ENCODE peak calls at places on chromosomes 1 and 21, in eight cellular contexts. H is hepatocyte, K is adipocyte, G is HAP-1, P is tibial nerve, R is IMR-90, Y is neural progenitor cell, S is right lobe of liver. M is an unnamed sample.
A peak's percentile ranks its signal among the peaks of the same experiment; 100 is the strongest.

GRCh38 chr1:219883400-219884332 is 44.7 kb downstream of the SLC30A10 start:
- DNase-seq in Y (peak; percentile 33), R (no peak), S (peak; percentile 50), P (no peak), G (no peak), H (no peak), K (no peak), M (peak; percentile 22)

GRCh38 chr1:232950919-232951579 is 638 bp downstream of the NTPCR start:
- DNase-seq in S (no peak), R (peak; percentile 17), G (peak; percentile 26), H (peak; percentile 45), Y (peak; percentile 44), P (no peak), K (peak; percentile 40), M (peak; percentile 38)

GRCh38 chr1:119453021-119453420 is 38.1 kb downstream of the HSD3B2 start:
- DNase-seq in K (peak; percentile 47), G (no peak), Y (no peak), H (no peak), S (peak; percentile 44), R (peak; percentile 10), P (peak; percentile 38), M (no peak)

GRCh38 chr1:241396747-241397691 is 40.0 kb upstream of the RGS7 start:
- DNase-seq in S (no peak), R (peak; percentile 18), G (no peak), H (no peak), Y (no peak), P (no peak), K (peak; percentile 17), M (no peak)

GRCh38 chr1:9084883-9085282 is 15.4 kb upstream of the SLC2A5 start:
- DNase-seq in K (no peak), S (no peak), G (no peak), P (no peak), H (no peak), Y (no peak), R (no peak), M (no peak)

GRCh38 chr1:163766537-163766936 is 444.8 kb downstream of the NUF2 start:
- DNase-seq in Y (no peak), G (no peak), R (no peak), P (no peak), H (no peak), K (no peak), S (no peak), M (no peak)

GRCh38 chr1:35856964-35857363 is 26.0 kb upstream of the AGO1 start:
- DNase-seq in S (no peak), P (no peak), G (no peak), Y (no peak), H (no peak), K (no peak), R (no peak), M (no peak)

GRCh38 chr1:44531785-44532566 is 126.9 kb downstream of the RNF220 start:
- DNase-seq in R (peak; percentile 54), G (no peak), H (peak; percentile 39), K (no peak), Y (no peak), S (no peak), P (no peak), M (peak; percentile 13)

GRCh38 chr1:197049100-197049499 is 18.0 kb downstream of the F13B start:
- DNase-seq in S (no peak), P (no peak), K (no peak), R (no peak), H (no peak), Y (no peak), G (no peak), M (no peak)

GRCh38 chr1:67724928-67725560 is 40.0 kb downstream of the GADD45A start:
- DNase-seq in S (peak; percentile 39), P (peak; percentile 53), Y (no peak), K (peak; percentile 66), G (peak; percentile 13), R (peak; percentile 85), H (no peak), M (no peak)

GRCh38 chr1:173255214-173255813 is 48.2 kb upstream of the TNFSF4 start:
- DNase-seq in K (peak; percentile 71), Y (peak; percentile 45), G (peak; percentile 44), S (no peak), H (peak; percentile 33), P (peak; percentile 8), R (peak; percentile 61), M (no peak)

GRCh38 chr21:17759546-17760178 is 59.5 kb downstream of the C21orf91 start:
- DNase-seq in Y (no peak), R (no peak), S (no peak), H (no peak), G (no peak), P (no peak), K (no peak), M (no peak)

GRCh38 chr1:15180189-15180588 is 26.6 kb downstream of the TMEM51 start:
- DNase-seq in R (no peak), H (no peak), G (no peak), K (no peak), S (no peak), Y (no peak), P (no peak), M (no peak)

GRCh38 chr1:233912447-233912846 is 8.0 kb downstream of the SLC35F3 start:
- DNase-seq in S (no peak), K (no peak), R (no peak), G (no peak), H (no peak), P (no peak), Y (no peak), M (no peak)

GRCh38 chr1:23367791-23368561 is 1.7 kb downstream of the ZNF436 start:
- DNase-seq in G (peak; percentile 98), H (peak; percentile 99), S (peak; percentile 99), Y (peak; percentile 100), K (peak; percentile 99), P (peak; percentile 97), R (peak; percentile 99), M (peak; percentile 98)

GRCh38 chr1:38444311-38444710 is 397.7 kb upstream of the POU3F1 start:
- DNase-seq in R (peak; percentile 69), S (no peak), P (no peak), H (no peak), G (no peak), Y (peak; percentile 57), K (no peak), M (no peak)

GRCh38 chr1:8736927-8737326 is 80.5 kb downstream of the RERE start:
- DNase-seq in R (no peak), K (no peak), G (no peak), H (no peak), P (no peak), Y (no peak), S (no peak), M (no peak)

GRCh38 chr1:97247196-97247595 is 525.6 kb downstream of the PTBP2 start:
- DNase-seq in S (no peak), P (no peak), H (no peak), Y (no peak), K (peak; percentile 80), R (peak; percentile 68), G (no peak), M (no peak)

GRCh38 chr1:77316006-77316405 is 34.2 kb downstream of the AK5 start:
- DNase-seq in S (no peak), Y (no peak), G (no peak), P (no peak), K (peak; percentile 20), H (no peak), R (peak; percentile 81), M (no peak)

GRCh38 chr1:89724369-89725015 is 91.6 kb downstream of the LRRC8C start:
- DNase-seq in R (peak; percentile 59), S (no peak), H (no peak), P (no peak), K (no peak), Y (no peak), G (no peak), M (no peak)

GRCh38 chr1:204358145-204358544 is 1.6 kb downstream of the PLEKHA6 start:
- DNase-seq in R (no peak), H (no peak), K (no peak), Y (no peak), P (no peak), G (no peak), S (no peak), M (no peak)

GRCh38 chr1:84615785-84616184 is 41.5 kb upstream of the CTBS start:
- DNase-seq in P (no peak), G (no peak), H (no peak), K (no peak), Y (no peak), R (no peak), S (no peak), M (no peak)

GRCh38 chr1:88855986-88856385 is 35.4 kb downstream of the GTF2B start:
- DNase-seq in H (no peak), G (no peak), K (no peak), R (no peak), Y (no peak), P (no peak), S (no peak), M (no peak)

GRCh38 chr1:81414417-81415087 is 386.2 kb upstream of the ADGRL2 start:
- DNase-seq in R (peak; percentile 23), K (peak; percentile 53), H (peak; percentile 80), G (peak; percentile 76), Y (peak; percentile 78), S (peak; percentile 60), P (peak; percentile 78), M (peak; percentile 31)

GRCh38 chr1:56533621-56534020 is 45.7 kb downstream of the PLPP3 start:
- DNase-seq in K (no peak), R (no peak), P (no peak), H (no peak), Y (no peak), G (no peak), S (no peak), M (no peak)

GRCh38 chr1:94324168-94324544 is 86.8 kb upstream of the ARHGAP29 start:
- DNase-seq in P (no peak), S (no peak), K (peak; percentile 56), G (no peak), Y (no peak), R (peak; percentile 30), H (no peak), M (no peak)
- H3K4me1 ChIP-seq in P (peaks cover 17% of the 10 kb centered on the region), S (no peaks in the 10 kb centered on the region), K (peaks cover 46% of the 10 kb centered on the region), G (no peaks in the 10 kb centered on the region), Y (peaks cover 44% of the 10 kb centered on the region), R (peaks cover 30% of the 10 kb centered on the region), H (peaks cover 25% of the 10 kb centered on the region), M (peaks cover 85% of the 10 kb centered on the region)

DNA sequence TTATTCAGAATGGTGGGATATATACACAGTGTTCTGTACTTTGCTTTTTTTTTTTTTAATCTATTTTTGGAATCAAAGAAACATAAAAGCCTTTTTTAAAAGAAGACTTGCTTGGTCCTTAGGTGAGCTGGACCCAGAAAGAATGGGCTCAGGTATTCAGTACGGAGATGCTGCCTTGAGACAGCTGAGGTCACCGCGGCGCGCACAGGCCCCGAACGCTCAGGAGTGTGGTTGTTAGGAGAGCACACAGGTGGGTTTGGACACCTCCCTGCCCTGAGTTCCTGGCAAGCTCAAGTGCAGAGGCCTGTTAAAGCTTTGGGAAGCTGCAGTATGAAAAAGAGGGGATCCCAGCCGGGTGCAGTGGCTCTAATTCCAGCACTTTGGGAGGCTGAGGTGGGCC is 31.8 kb downstream of the RAB4A start:
- DNase-seq in R (no peak), K (no peak), P (no peak), Y (no peak), G (no peak), S (no peak), H (no peak), M (no peak)
- H3K36me3 ChIP-seq in R (peaks cover 39% of the 10 kb centered on the region), K (peaks cover 65% of the 10 kb centered on the region), P (peaks cover 66% of the 10 kb centered on the region), Y (peaks cover 7% of the 10 kb centered on the region), G (peaks cover 41% of the 10 kb centered on the region), S (peaks cover 25% of the 10 kb centered on the region), H (no peaks in the 10 kb centered on the region), M (peaks cover 8% of the 10 kb centered on the region)

GRCh38 chr1:24389231-24389678 is 24.3 kb downstream of the STPG1 start:
- DNase-seq in R (no peak), K (no peak), G (no peak), S (no peak), H (no peak), P (no peak), Y (no peak), M (no peak)
- H3K4me1 ChIP-seq in R (peaks cover 15% of the 10 kb centered on the region), K (peaks cover 37% of the 10 kb centered on the region), G (peaks cover 10% of the 10 kb centered on the region), S (peaks cover 2% of the 10 kb centered on the region), H (no peaks in the 10 kb centered on the region), P (no peaks in the 10 kb centered on the region), Y (peaks cover 10% of the 10 kb centered on the region), M (peaks cover 12% of the 10 kb centered on the region)

GRCh38 chr1:165525708-165526107 is 18.1 kb upstream of the LRRC52 start:
- DNase-seq in Y (no peak), K (no peak), H (peak; percentile 26), R (no peak), G (no peak), P (no peak), S (no peak), M (peak; percentile 4)
- H3K36me3 ChIP-seq in Y (no peaks in the 10 kb centered on the region), K (no peaks in the 10 kb centered on the region), H (no peaks in the 10 kb centered on the region), R (no peaks in the 10 kb centered on the region), G (no peaks in the 10 kb centered on the region), P (no peaks in the 10 kb centered on the region), S (no peaks in the 10 kb centered on the region), M (no peaks in the 10 kb centered on the region)